ENCODE peak calls at places on chromosomes 5 and 9, in four cellular contexts. H, Z, U and F are unnamed samples. For H3K27me3 and H3K4me1, the result is how much of the 10 kb centered on the place peaks cover.

GRCh38 chr5:6633469-6634326 is 458 bp downstream of the SRD5A1 start:
- DNase-seq in U (no peak), Z (no peak), H (peak), F (no peak)

GRCh38 chr5:38743562-38743961 is 102.2 kb upstream of the OSMR start:
- DNase-seq in U (no peak), H (no peak), Z (no peak), F (no peak)

GRCh38 chr5:164277720-164278119 is 772.3 kb downstream of the MAT2B start:
- DNase-seq in Z (no peak), U (no peak), H (no peak), F (no peak)

GRCh38 chr9:33942471-33943083 is 106.1 kb downstream of the UBAP2 start:
- DNase-seq in H (no peak), U (no peak), Z (no peak), F (no peak)

GRCh38 chr9:112061152-112061740 is 113.9 kb downstream of the SUSD1 start:
- DNase-seq in Z (peak), U (no peak), H (no peak), F (peak)

GRCh38 chr5:55994998-55995914 is 493 bp upstream of the IL6ST start:
- DNase-seq in Z (peak), H (peak), U (peak), F (peak)

GRCh38 chr9:107141967-107142366 is 141.1 kb upstream of the RAD23B start:
- DNase-seq in H (peak), Z (no peak), U (no peak), F (no peak)

GRCh38 chr9:15423328-15423985 is 781 bp downstream of the SNAPC3 start:
- DNase-seq in Z (no peak), U (no peak), H (peak), F (no peak)

GRCh38 chr5:103434057-103434456 is 128.5 kb downstream of the NUDT12 start:
- DNase-seq in Z (no peak), U (peak), H (peak), F (no peak)

GRCh38 chr9:126009047-126009446 is 261.9 kb downstream of the PBX3 start:
- DNase-seq in H (no peak), Z (no peak), U (no peak), F (no peak)

GRCh38 chr5:56359429-56359781 is 126.3 kb upstream of the ANKRD55 start:
- DNase-seq in Z (no peak), H (no peak), U (no peak), F (no peak)

GRCh38 chr9:109974143-109974917 is 194.3 kb downstream of the PALM2AKAP2 start:
- DNase-seq in H (no peak), U (no peak), Z (no peak), F (no peak)

GRCh38 chr9:138022121-138022741 is 144.6 kb downstream of the CACNA1B start:
- DNase-seq in H (peak), Z (peak), U (peak), F (no peak)

GRCh38 chr5:168710706-168711105 is 131.5 kb upstream of the PANK3 start:
- DNase-seq in U (no peak), Z (no peak), H (no peak), F (no peak)

GRCh38 chr9:97425336-97425991 is 13.6 kb downstream of the TDRD7 start:
- DNase-seq in U (no peak), H (no peak), Z (no peak), F (no peak)

GRCh38 chr5:180598316-180598701 is 7.0 kb upstream of the SCGB3A1 start:
- DNase-seq in H (no peak), Z (no peak), U (peak), F (no peak)

GRCh38 chr9:93111371-93112115 is 15.5 kb downstream of the CARD19 start:
- DNase-seq in U (peak), H (no peak), Z (no peak), F (no peak)

GRCh38 chr9:21796768-21797167 is 5.7 kb upstream of the MTAP start:
- DNase-seq in H (no peak), Z (no peak), U (no peak), F (no peak)

GRCh38 chr9:99590879-99591278 is 230.8 kb upstream of the NR4A3 start:
- DNase-seq in Z (no peak), U (no peak), H (no peak), F (no peak)

GRCh38 chr5:76801159-76801802 is 17.5 kb upstream of the F2RL1 start:
- DNase-seq in Z (no peak), H (no peak), U (no peak), F (no peak)

GRCh38 chr5:73412597-73412988 is 36.0 kb downstream of the FOXD1 start:
- DNase-seq in Z (no peak), H (peak), U (no peak), F (no peak)

GRCh38 chr9:90697782-90698181 is 55.2 kb upstream of the DIRAS2 start:
- DNase-seq in Z (no peak), U (no peak), H (no peak), F (no peak)

GRCh38 chr9:90706230-90706629 is 63.6 kb upstream of the DIRAS2 start:
- DNase-seq in U (no peak), H (no peak), Z (no peak), F (no peak)

GRCh38 chr9:90698874-90699440 is 56.3 kb upstream of the DIRAS2 start:
- DNase-seq in Z (no peak), H (no peak), U (no peak), F (no peak)

GRCh38 chr9:90702431-90702830 is 59.8 kb upstream of the DIRAS2 start:
- DNase-seq in U (no peak), Z (no peak), H (no peak), F (no peak)
- H3K27ac ChIP-seq in U (no peak), Z (no peak), H (no peak), F (no peak)

GRCh38 chr5:154466147-154466546 is 11.9 kb downstream of the HAND1 start:
- DNase-seq in H (no peak), U (no peak), Z (no peak), F (no peak)

GRCh38 chr5:154467655-154468354 is 10.2 kb downstream of the HAND1 start:
- DNase-seq in U (peak), Z (no peak), H (peak), F (peak)

GRCh38 chr5:154464435-154464834 is 13.6 kb downstream of the HAND1 start:
- DNase-seq in U (no peak), Z (no peak), H (no peak), F (no peak)

GRCh38 chr5:154466671-154467070 is 11.4 kb downstream of the HAND1 start:
- DNase-seq in H (peak), U (no peak), Z (no peak), F (no peak)

DNA sequence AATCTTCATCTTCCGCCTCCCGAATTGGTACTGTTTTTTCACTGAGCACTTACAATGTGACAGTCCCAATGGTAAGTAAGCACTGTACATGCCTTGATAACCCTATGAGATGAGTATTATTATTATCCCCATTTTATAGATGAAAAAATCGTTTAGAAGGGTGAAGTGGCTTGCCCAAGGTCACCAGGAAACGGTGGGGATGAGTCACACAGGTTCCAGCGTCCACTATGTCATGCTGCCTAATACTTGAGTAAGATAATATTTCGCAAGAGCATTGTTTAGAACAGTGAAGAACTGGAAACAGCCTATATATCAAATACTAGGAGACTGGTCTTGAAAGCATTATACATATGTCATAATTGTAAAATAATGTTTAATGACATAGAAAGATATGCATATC is 12.9 kb downstream of the HAND1 start:
- DNase-seq in H (no peak), Z (no peak), U (no peak), F (no peak)
- H3K27me3 ChIP-seq in H (under half), Z (under half), U (under half), F (under half)

GRCh38 chr5:142873831-142874230 is 103.7 kb downstream of the ARHGAP26 start:
- DNase-seq in Z (no peak), H (no peak), U (no peak), F (no peak)
- H3K4me1 ChIP-seq in Z (under half), H (under half), U (half or more), F (half or more)

DNA sequence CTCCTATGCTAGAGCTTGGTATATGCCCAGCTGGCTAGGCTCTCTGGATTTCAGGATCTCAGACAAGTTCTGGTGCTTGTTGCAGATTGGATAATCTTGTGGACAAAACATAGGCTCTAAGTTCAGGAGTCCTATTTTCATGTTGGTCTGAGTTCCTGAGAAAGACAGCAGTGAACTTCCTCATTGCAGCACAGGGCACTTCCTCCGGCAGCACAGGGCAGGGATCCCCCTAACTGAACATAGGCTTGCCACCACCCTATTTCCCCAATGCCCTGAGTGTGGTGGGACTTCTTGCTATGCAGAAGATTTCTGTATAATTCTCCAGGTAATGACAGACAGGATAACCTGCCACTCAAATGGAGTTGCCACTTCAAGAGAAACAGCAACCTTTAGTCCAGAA is 220.1 kb downstream of the PIK3R1 start:
- DNase-seq in U (peak), Z (no peak), H (no peak), F (no peak)
- H3K27ac ChIP-seq in U (no peak), Z (peak), H (no peak), F (peak)

GRCh38 chr9:133632806-133633680 is 3.1 kb upstream of the DBH start:
- DNase-seq in U (peak), H (no peak), Z (no peak), F (no peak)
- H3K27me3 ChIP-seq in U (under half), H (under half), Z (under half), F (under half)

DNA sequence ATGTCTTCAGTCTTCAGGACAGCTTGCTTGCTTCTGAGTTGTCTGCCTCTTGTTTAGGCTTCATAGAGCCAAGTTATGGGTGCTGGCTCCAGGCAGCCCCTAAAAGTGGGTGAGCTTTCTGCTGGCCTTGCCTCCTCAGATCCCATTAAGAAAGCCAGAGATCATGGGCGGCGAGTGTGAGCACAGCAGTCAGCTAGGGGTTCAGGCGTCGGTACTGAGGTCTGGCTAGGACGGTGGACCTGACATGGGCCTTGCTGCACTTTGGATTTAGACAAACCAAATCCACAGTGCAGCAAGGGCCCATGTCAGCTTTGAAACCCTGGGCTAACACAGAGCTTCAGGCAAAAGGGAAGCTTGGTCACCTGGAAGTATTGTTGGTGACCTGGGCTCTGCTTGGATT is 17.6 kb downstream of the PSAT1 start:
- DNase-seq in U (no peak), H (no peak), Z (no peak), F (no peak)
- H3K4me1 ChIP-seq in U (under half), H (under half), Z (under half), F (under half)

DNA sequence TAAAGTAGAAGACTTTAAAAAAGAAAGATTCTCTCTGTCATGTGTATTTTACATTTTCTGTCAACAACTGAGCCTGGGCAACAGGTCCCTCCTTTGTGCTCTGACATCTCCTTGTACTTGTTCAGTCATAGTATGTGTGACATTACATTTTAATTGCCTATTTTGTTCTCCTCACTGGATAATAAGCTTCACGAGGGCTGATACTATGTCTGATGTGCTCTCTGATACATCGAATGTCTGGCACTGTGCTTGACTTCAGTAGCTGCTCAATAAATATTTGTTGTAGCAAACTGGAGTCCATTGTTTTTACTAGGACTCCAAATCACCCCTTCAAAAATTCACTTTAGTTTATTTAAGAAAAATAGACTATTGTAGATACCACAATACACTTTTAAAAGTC is 482.0 kb downstream of the RASEF start:
- DNase-seq in Z (no peak), H (no peak), U (no peak), F (no peak)
- H3K27ac ChIP-seq in Z (no peak), H (no peak), U (no peak), F (no peak)